ENCODE peak calls at places on chromosomes 1 and 21, in eight cellular contexts. One of them, this sample, is unnamed.

GRCh38 chr1:41314781-41315481 is 46.3 kb upstream of the FOXO6 start:
- DNase-seq in omental fat pad: no peak
- DNase-seq in GM03348: peak; percentile 31
- DNase-seq in anterior cingulate cortex: no peak
- DNase-seq in NCI-H2171 treated with DMSO at 0.1 percent for 48 hours: peak; percentile 26
- DNase-seq in activated gamma-delta T cell treated with Interleukin-2 at 50 U/mL for 16 hours: no peak
- DNase-seq in coronary artery: no peak
- DNase-seq in cardiac fibroblast: peak; percentile 71
- DNase-seq in this sample: peak; percentile 49

GRCh38 chr1:35592991-35593769 is 20.1 kb downstream of the TFAP2E start:
- DNase-seq in GM03348: no peak
- DNase-seq in anterior cingulate cortex: no peak
- DNase-seq in omental fat pad: no peak
- DNase-seq in cardiac fibroblast: peak; percentile 31
- DNase-seq in activated gamma-delta T cell treated with Interleukin-2 at 50 U/mL for 16 hours: no peak
- DNase-seq in NCI-H2171 treated with DMSO at 0.1 percent for 48 hours: no peak
- DNase-seq in coronary artery: no peak
- DNase-seq in this sample: no peak

GRCh38 chr1:202275061-202275770 is 66.5 kb downstream of the UBE2T start:
- DNase-seq in GM03348: no peak
- DNase-seq in NCI-H2171 treated with DMSO at 0.1 percent for 48 hours: peak; percentile 63
- DNase-seq in anterior cingulate cortex: no peak
- DNase-seq in omental fat pad: no peak
- DNase-seq in cardiac fibroblast: no peak
- DNase-seq in activated gamma-delta T cell treated with Interleukin-2 at 50 U/mL for 16 hours: no peak
- DNase-seq in coronary artery: no peak
- DNase-seq in this sample: no peak

GRCh38 chr1:2587071-2587859 is 688 bp downstream of the PRXL2B start:
- DNase-seq in omental fat pad: no peak
- DNase-seq in anterior cingulate cortex: no peak
- DNase-seq in cardiac fibroblast: peak; percentile 28
- DNase-seq in GM03348: no peak
- DNase-seq in coronary artery: no peak
- DNase-seq in NCI-H2171 treated with DMSO at 0.1 percent for 48 hours: no peak
- DNase-seq in activated gamma-delta T cell treated with Interleukin-2 at 50 U/mL for 16 hours: peak; percentile 22
- DNase-seq in this sample: peak; percentile 34

GRCh38 chr21:33937931-33938339 is 22.3 kb upstream of the ATP5PO start:
- DNase-seq in GM03348: no peak
- DNase-seq in NCI-H2171 treated with DMSO at 0.1 percent for 48 hours: no peak
- DNase-seq in anterior cingulate cortex: no peak
- DNase-seq in omental fat pad: no peak
- DNase-seq in activated gamma-delta T cell treated with Interleukin-2 at 50 U/mL for 16 hours: peak; percentile 27
- DNase-seq in coronary artery: no peak
- DNase-seq in cardiac fibroblast: no peak
- DNase-seq in this sample: no peak

GRCh38 chr1:21921100-21921875 is 15.8 kb downstream of the HSPG2 start:
- DNase-seq in GM03348: no peak
- DNase-seq in coronary artery: no peak
- DNase-seq in NCI-H2171 treated with DMSO at 0.1 percent for 48 hours: no peak
- DNase-seq in activated gamma-delta T cell treated with Interleukin-2 at 50 U/mL for 16 hours: no peak
- DNase-seq in omental fat pad: no peak
- DNase-seq in cardiac fibroblast: no peak
- DNase-seq in anterior cingulate cortex: no peak
- DNase-seq in this sample: no peak

GRCh38 chr1:208445710-208446702 is 201.8 kb upstream of the PLXNA2 start:
- DNase-seq in anterior cingulate cortex: no peak
- DNase-seq in cardiac fibroblast: no peak
- DNase-seq in GM03348: no peak
- DNase-seq in coronary artery: no peak
- DNase-seq in NCI-H2171 treated with DMSO at 0.1 percent for 48 hours: no peak
- DNase-seq in omental fat pad: no peak
- DNase-seq in activated gamma-delta T cell treated with Interleukin-2 at 50 U/mL for 16 hours: no peak
- DNase-seq in this sample: no peak

GRCh38 chr21:44728716-44729115 is 17.3 kb upstream of the TSPEAR start:
- DNase-seq in anterior cingulate cortex: no peak
- DNase-seq in activated gamma-delta T cell treated with Interleukin-2 at 50 U/mL for 16 hours: no peak
- DNase-seq in omental fat pad: no peak
- DNase-seq in coronary artery: no peak
- DNase-seq in GM03348: no peak
- DNase-seq in cardiac fibroblast: no peak
- DNase-seq in NCI-H2171 treated with DMSO at 0.1 percent for 48 hours: no peak
- DNase-seq in this sample: no peak

GRCh38 chr1:56872597-56872996 is 18.0 kb downstream of the C8A start:
- DNase-seq in NCI-H2171 treated with DMSO at 0.1 percent for 48 hours: no peak
- DNase-seq in cardiac fibroblast: peak; percentile 37
- DNase-seq in activated gamma-delta T cell treated with Interleukin-2 at 50 U/mL for 16 hours: no peak
- DNase-seq in coronary artery: no peak
- DNase-seq in GM03348: peak; percentile 19
- DNase-seq in anterior cingulate cortex: no peak
- DNase-seq in omental fat pad: no peak
- DNase-seq in this sample: peak; percentile 60

GRCh38 chr1:96533820-96534219 is 187.8 kb upstream of the PTBP2 start:
- DNase-seq in GM03348: no peak
- DNase-seq in cardiac fibroblast: no peak
- DNase-seq in anterior cingulate cortex: no peak
- DNase-seq in omental fat pad: no peak
- DNase-seq in activated gamma-delta T cell treated with Interleukin-2 at 50 U/mL for 16 hours: no peak
- DNase-seq in NCI-H2171 treated with DMSO at 0.1 percent for 48 hours: no peak
- DNase-seq in coronary artery: no peak
- DNase-seq in this sample: no peak

GRCh38 chr1:8875216-8875861 is 3.1 kb downstream of the ENO1 start:
- DNase-seq in GM03348: no peak
- DNase-seq in omental fat pad: no peak
- DNase-seq in anterior cingulate cortex: no peak
- DNase-seq in NCI-H2171 treated with DMSO at 0.1 percent for 48 hours: no peak
- DNase-seq in activated gamma-delta T cell treated with Interleukin-2 at 50 U/mL for 16 hours: no peak
- DNase-seq in cardiac fibroblast: no peak
- DNase-seq in coronary artery: no peak
- DNase-seq in this sample: no peak

GRCh38 chr1:214310777-214311690 is 30.1 kb downstream of the SMYD2 start:
- DNase-seq in coronary artery: no peak
- DNase-seq in cardiac fibroblast: no peak
- DNase-seq in activated gamma-delta T cell treated with Interleukin-2 at 50 U/mL for 16 hours: no peak
- DNase-seq in omental fat pad: no peak
- DNase-seq in anterior cingulate cortex: no peak
- DNase-seq in NCI-H2171 treated with DMSO at 0.1 percent for 48 hours: no peak
- DNase-seq in GM03348: no peak
- DNase-seq in this sample: no peak

This sample was measured in EH.